ENCODE peak calls at places on chromosomes 3 and 15, in eight cellular contexts. Z, K, F, L, X, M, E and Y are unnamed samples.

GRCh38 chr15:91572110-91572509 is 281.4 kb upstream of the SLCO3A1 start:
- DNase-seq in Z (peak; percentile 70), K (no peak), F (peak; percentile 77), L (no peak), X (no peak), M (no peak), E (no peak), Y (peak; percentile 87)

GRCh38 chr15:100261302-100262240 is 80.2 kb downstream of the ADAMTS17 start:
- DNase-seq in Z (peak; percentile 16), K (no peak), F (no peak), L (no peak), X (peak; percentile 72), M (no peak), E (no peak), Y (peak; percentile 90)

GRCh38 chr3:129636082-129636481 is 29.6 kb upstream of the PLXND1 start:
- DNase-seq in Z (no peak), K (no peak), F (no peak), L (no peak), X (no peak), M (no peak), E (no peak), Y (no peak)

GRCh38 chr15:65069179-65069578 is 1.4 kb upstream of the RASL12 start:
- DNase-seq in Z (no peak), K (no peak), F (no peak), L (no peak), X (no peak), M (no peak), E (no peak), Y (no peak)

GRCh38 chr3:174208161-174208560 is 651.0 kb upstream of the NAALADL2 start:
- DNase-seq in Z (no peak), K (no peak), F (no peak), L (no peak), X (no peak), M (no peak), E (no peak), Y (no peak)

GRCh38 chr3:180295811-180296210 is 259.1 kb upstream of the PEX5L start:
- DNase-seq in Z (no peak), K (no peak), F (no peak), L (no peak), X (no peak), M (no peak), E (no peak), Y (no peak)

GRCh38 chr3:165233521-165234195 is 37.5 kb upstream of the SLITRK3 start:
- DNase-seq in Z (no peak), K (no peak), F (no peak), L (no peak), X (no peak), M (no peak), E (no peak), Y (no peak)

GRCh38 chr3:64242435-64242834 is 17.2 kb upstream of the PRICKLE2 start:
- DNase-seq in Z (peak; percentile 36), K (peak; percentile 58), F (no peak), L (no peak), X (no peak), M (no peak), E (no peak), Y (no peak)

GRCh38 chr3:184748219-184749135 is 36.6 kb upstream of the MAGEF1 start:
- DNase-seq in Z (peak; percentile 46), K (no peak), F (peak; percentile 38), L (no peak), X (no peak), M (peak; percentile 44), E (peak; percentile 71), Y (no peak)

GRCh38 chr3:98587654-98588532 is 5.5 kb downstream of the CPOX start:
- DNase-seq in Z (no peak), K (no peak), F (no peak), L (no peak), X (no peak), M (no peak), E (no peak), Y (no peak)
- TF ChIP-seq CTCF in Z (no peak), K (no peak), F (peak; percentile 26), L (no peak), X (no peak), M (no peak), E (no peak), Y (no peak)

DNA sequence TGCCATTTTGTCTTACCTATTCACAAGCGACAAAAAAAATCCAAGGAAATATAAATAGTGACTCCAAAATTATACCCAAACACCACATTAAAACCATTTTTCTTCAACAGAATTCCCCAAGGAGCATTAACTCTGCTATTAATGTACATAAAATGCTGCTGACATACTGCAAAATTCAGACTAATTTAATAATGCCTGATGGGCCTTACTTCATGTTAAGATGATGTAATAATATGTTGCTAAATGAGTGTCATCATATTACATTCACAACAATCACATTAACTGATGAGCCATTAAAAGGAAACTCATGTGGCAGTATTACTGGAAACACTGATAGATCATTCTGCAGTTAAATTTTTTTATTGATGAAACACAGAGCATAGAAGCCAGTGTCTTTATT is 204.9 kb upstream of the CGNL1 start:
- DNase-seq in Z (no peak), K (no peak), F (no peak), L (no peak), X (no peak), M (no peak), E (no peak), Y (no peak)
- TF ChIP-seq EP300 in Z (no peak), K (no peak), F (no peak), L (no peak), X (no peak), M (no peak), E (no peak), Y (no peak)

DNA sequence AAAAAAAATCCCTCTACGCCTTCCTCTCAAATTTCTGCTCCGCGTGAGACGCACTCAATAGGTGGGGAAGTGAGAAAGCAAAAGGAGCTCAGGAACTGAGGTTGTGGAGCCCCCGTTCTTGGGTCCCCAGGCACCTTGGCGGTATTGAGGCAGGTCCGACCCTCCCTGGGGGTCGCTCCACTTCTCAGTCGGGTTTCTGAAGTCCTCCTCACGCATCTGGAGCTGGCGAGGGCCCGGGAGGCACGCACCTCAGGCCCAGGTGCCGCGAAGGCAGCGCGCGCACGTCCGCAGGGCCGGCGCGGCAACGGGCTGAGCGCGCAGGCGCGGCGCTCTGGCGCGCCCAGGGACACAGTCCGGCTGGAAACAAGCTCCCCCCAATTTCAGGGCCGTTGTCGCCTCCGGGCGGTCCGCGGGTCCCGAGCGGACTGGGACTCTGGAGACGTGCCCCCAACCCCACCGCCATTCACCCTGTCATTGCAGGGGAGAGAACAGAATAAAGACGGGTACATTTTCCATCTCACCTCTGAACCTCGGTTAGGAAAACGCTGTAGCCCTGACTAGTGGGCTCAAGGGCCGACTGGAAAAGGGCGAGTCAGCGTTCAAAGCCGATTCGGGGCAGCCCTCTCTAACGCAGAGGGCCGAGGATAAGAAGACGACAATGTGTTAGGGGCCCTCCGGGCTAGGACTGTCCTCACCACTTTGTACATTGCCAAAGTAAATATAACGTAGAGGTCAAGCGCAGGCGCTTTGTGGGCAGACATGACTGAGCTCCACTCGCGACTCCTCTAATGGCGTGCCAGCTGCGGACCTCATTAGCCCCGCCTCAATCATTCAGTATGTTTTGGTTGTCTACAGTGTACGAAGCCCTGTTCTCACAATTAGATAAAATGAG is at the start of gene ZNF770:
- DNase-seq in Z (peak; percentile 83), K (peak; percentile 82), F (peak; percentile 87), L (peak; percentile 42), X (peak; percentile 83), M (peak; percentile 44), E (peak; percentile 89), Y (peak; percentile 95)
- TF ChIP-seq POLR2A in Z (no peak), K (peak; percentile 75), F (peak; percentile 98), L (peak; percentile 49), X (peak; percentile 76), M (peak; percentile 97), E (peak; percentile 93), Y (peak; percentile 65)

DNA sequence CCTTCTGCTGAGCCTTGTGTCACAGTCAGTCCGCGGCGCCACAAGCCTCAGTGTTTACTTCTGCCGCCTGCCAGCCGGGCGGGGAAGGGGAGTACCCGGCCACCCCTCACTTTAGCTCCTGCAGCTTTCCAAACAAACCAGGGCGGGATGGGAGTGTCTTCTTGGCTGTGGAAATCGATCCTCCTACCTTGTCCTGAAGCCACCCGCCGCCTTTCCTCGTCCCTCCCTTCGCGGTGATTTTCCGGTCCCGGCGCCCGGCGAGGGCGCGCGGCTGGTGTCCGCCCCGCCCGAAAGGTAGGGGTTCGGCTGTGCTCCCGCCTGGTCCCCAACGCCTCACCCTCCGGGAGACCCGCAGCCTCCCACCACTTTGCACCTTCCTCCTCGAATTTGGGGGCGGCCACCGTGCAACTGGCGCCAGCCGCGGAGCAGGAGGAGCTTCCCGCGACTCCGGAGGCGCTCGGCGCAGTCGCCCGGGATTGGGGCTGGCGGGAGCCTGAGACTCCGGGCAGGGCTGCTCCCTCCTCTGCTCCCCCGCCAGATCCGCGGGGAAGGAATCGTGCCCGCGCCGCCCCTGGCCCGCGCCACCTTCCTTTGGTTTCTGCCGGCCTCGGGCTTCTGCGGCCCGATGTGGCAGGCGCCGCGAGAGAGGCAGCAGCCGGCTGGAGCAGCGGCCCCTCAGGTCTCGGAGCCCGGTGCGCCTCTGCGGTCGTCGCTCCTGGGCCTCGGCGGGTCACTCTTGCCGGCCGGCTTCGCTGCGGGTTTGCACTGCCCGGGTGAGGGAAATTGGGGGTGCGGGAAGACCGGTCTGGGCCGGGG is 30.7 kb upstream of the ST3GAL6 start:
- DNase-seq in Z (peak; percentile 61), K (peak; percentile 21), F (peak; percentile 31), L (peak; percentile 32), X (peak; percentile 84), M (no peak), E (no peak), Y (no peak)
- TF ChIP-seq CTCF in Z (no peak), K (no peak), F (no peak), L (no peak), X (no peak), M (no peak), E (no peak), Y (no peak)

DNA sequence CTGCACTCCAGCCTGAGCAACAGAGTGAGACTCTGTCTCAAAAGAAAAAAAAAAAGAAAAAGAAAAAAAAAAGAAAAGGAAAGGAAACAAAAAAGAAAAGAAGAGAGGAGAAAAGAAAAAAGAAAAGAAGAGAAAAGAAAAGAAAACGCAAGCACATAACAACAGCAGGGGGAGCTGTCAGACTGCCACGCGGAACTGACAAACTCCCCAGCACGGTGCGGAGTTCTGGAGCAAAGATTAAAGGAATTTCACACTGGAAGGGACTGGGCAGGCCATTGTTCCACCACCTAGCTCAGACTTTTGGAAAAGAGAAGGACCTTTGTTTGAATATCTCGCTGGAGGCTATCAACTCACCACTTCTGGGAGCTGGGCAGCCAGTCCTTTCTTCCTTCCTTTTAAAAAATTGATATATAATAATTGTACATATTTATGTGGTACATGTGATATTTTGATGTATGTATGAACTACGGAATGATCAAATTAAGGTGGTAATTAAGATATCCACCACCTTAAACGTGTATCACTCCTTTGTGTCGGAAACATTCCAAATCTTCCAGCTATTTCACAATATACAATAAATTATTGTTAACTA is 40.5 kb downstream of the DPPA2 start:
- DNase-seq in Z (peak; percentile 28), K (no peak), F (peak; percentile 64), L (no peak), X (no peak), M (no peak), E (peak; percentile 32), Y (no peak)
- TF ChIP-seq EP300 in Z (no peak), K (no peak), F (no peak), L (no peak), X (no peak), M (no peak), E (no peak), Y (no peak)